ENCODE peak calls at places on chromosomes 5 and 9, in eight cellular contexts. One of them, this sample, is unnamed.

GRCh38 chr5:141843156-141843927 is 34.9 kb downstream of the PCDH1 start:
- DNase-seq in nephron progenitor cell: no peak
- DNase-seq in CD8-positive, alpha-beta T cell: no peak
- DNase-seq in glutamatergic neuron: no peak
- DNase-seq in H1: no peak
- DNase-seq in neural crest cell: no peak
- DNase-seq in transverse colon: no peak
- DNase-seq in Calu3: peak
- DNase-seq in this sample: peak

GRCh38 chr5:122019936-122020590 is 58.0 kb downstream of the LOX start:
- DNase-seq in nephron progenitor cell: no peak
- DNase-seq in CD8-positive, alpha-beta T cell: no peak
- DNase-seq in glutamatergic neuron: no peak
- DNase-seq in H1: no peak
- DNase-seq in neural crest cell: no peak
- DNase-seq in transverse colon: no peak
- DNase-seq in Calu3: no peak
- DNase-seq in this sample: no peak

GRCh38 chr9:135704366-135704947 is 2.5 kb downstream of the KCNT1 start:
- DNase-seq in nephron progenitor cell: no peak
- DNase-seq in CD8-positive, alpha-beta T cell: no peak
- DNase-seq in glutamatergic neuron: no peak
- DNase-seq in H1: no peak
- DNase-seq in neural crest cell: no peak
- DNase-seq in transverse colon: no peak
- DNase-seq in Calu3: no peak
- DNase-seq in this sample: no peak

GRCh38 chr9:126558051-126558665 is 55.6 kb upstream of the LMX1B start:
- DNase-seq in nephron progenitor cell: peak
- DNase-seq in CD8-positive, alpha-beta T cell: peak
- DNase-seq in glutamatergic neuron: peak
- DNase-seq in H1: peak
- DNase-seq in neural crest cell: peak
- DNase-seq in transverse colon: peak
- DNase-seq in Calu3: peak
- DNase-seq in this sample: peak

GRCh38 chr9:4923580-4924544 is 61.2 kb upstream of the JAK2 start:
- DNase-seq in nephron progenitor cell: no peak
- DNase-seq in CD8-positive, alpha-beta T cell: no peak
- DNase-seq in glutamatergic neuron: no peak
- DNase-seq in H1: no peak
- DNase-seq in neural crest cell: no peak
- DNase-seq in transverse colon: no peak
- DNase-seq in Calu3: peak
- DNase-seq in this sample: peak

GRCh38 chr9:2662496-2662895 is 40.9 kb downstream of the VLDLR start:
- DNase-seq in nephron progenitor cell: no peak
- DNase-seq in CD8-positive, alpha-beta T cell: no peak
- DNase-seq in glutamatergic neuron: no peak
- DNase-seq in H1: no peak
- DNase-seq in neural crest cell: no peak
- DNase-seq in transverse colon: no peak
- DNase-seq in Calu3: peak
- DNase-seq in this sample: peak

GRCh38 chr9:18238752-18239151 is 235.2 kb upstream of the ADAMTSL1 start:
- DNase-seq in nephron progenitor cell: no peak
- DNase-seq in CD8-positive, alpha-beta T cell: no peak
- DNase-seq in glutamatergic neuron: no peak
- DNase-seq in H1: no peak
- DNase-seq in neural crest cell: no peak
- DNase-seq in transverse colon: no peak
- DNase-seq in Calu3: no peak
- DNase-seq in this sample: peak

GRCh38 chr5:34534237-34535108 is 121.7 kb upstream of the RAI14 start:
- DNase-seq in nephron progenitor cell: no peak
- DNase-seq in CD8-positive, alpha-beta T cell: no peak
- DNase-seq in glutamatergic neuron: no peak
- DNase-seq in H1: no peak
- DNase-seq in neural crest cell: no peak
- DNase-seq in transverse colon: no peak
- DNase-seq in Calu3: no peak
- DNase-seq in this sample: no peak

GRCh38 chr9:92727716-92728700 is 36.6 kb downstream of the BICD2 start:
- DNase-seq in nephron progenitor cell: no peak
- DNase-seq in CD8-positive, alpha-beta T cell: no peak
- DNase-seq in glutamatergic neuron: no peak
- DNase-seq in H1: no peak
- DNase-seq in neural crest cell: no peak
- DNase-seq in transverse colon: no peak
- DNase-seq in Calu3: no peak
- DNase-seq in this sample: no peak

GRCh38 chr5:122842016-122842580 is 3.3 kb upstream of the SNX24 start:
- DNase-seq in nephron progenitor cell: no peak
- DNase-seq in CD8-positive, alpha-beta T cell: no peak
- DNase-seq in glutamatergic neuron: no peak
- DNase-seq in H1: no peak
- DNase-seq in neural crest cell: no peak
- DNase-seq in transverse colon: no peak
- DNase-seq in Calu3: no peak
- DNase-seq in this sample: no peak

GRCh38 chr5:109692011-109692410 is 2.3 kb downstream of the MAN2A1 start:
- DNase-seq in nephron progenitor cell: no peak
- DNase-seq in CD8-positive, alpha-beta T cell: no peak
- DNase-seq in glutamatergic neuron: no peak
- DNase-seq in H1: no peak
- DNase-seq in neural crest cell: no peak
- DNase-seq in transverse colon: no peak
- DNase-seq in Calu3: no peak
- DNase-seq in this sample: peak

GRCh38 chr5:109688999-109689739 is 558 bp upstream of the MAN2A1 start:
- DNase-seq in nephron progenitor cell: peak
- DNase-seq in CD8-positive, alpha-beta T cell: peak
- DNase-seq in glutamatergic neuron: peak
- DNase-seq in H1: peak
- DNase-seq in neural crest cell: no peak
- DNase-seq in transverse colon: peak
- DNase-seq in Calu3: peak
- DNase-seq in this sample: peak

GRCh38 chr5:109691248-109691574 is 1.5 kb downstream of the MAN2A1 start:
- DNase-seq in nephron progenitor cell: no peak
- DNase-seq in CD8-positive, alpha-beta T cell: no peak
- DNase-seq in glutamatergic neuron: no peak
- DNase-seq in H1: no peak
- DNase-seq in neural crest cell: no peak
- DNase-seq in transverse colon: no peak
- DNase-seq in Calu3: no peak
- DNase-seq in this sample: no peak

GRCh38 chr5:109689740-109690455 is at the start of gene MAN2A1:
- DNase-seq in nephron progenitor cell: peak
- DNase-seq in CD8-positive, alpha-beta T cell: peak
- DNase-seq in glutamatergic neuron: peak
- DNase-seq in H1: no peak
- DNase-seq in neural crest cell: peak
- DNase-seq in transverse colon: peak
- DNase-seq in Calu3: peak
- DNase-seq in this sample: peak

GRCh38 chr5:109690456-109691247 is 925 bp downstream of the MAN2A1 start:
- DNase-seq in nephron progenitor cell: peak
- DNase-seq in CD8-positive, alpha-beta T cell: peak
- DNase-seq in glutamatergic neuron: peak
- DNase-seq in H1: no peak
- DNase-seq in neural crest cell: peak
- DNase-seq in transverse colon: peak
- DNase-seq in Calu3: peak
- DNase-seq in this sample: peak
- TF ChIP-seq CTCF in nephron progenitor cell: peak
- TF ChIP-seq CTCF in CD8-positive, alpha-beta T cell: no peak
- TF ChIP-seq CTCF in glutamatergic neuron: no peak
- TF ChIP-seq CTCF in H1: peak
- TF ChIP-seq CTCF in neural crest cell: peak
- TF ChIP-seq CTCF in transverse colon: peak
- TF ChIP-seq CTCF in Calu3: peak
- TF ChIP-seq CTCF in this sample: peak

GRCh38 chr9:15421532-15421931 is 1.1 kb upstream of the SNAPC3 start:
- DNase-seq in nephron progenitor cell: no peak
- DNase-seq in CD8-positive, alpha-beta T cell: no peak
- DNase-seq in glutamatergic neuron: no peak
- DNase-seq in H1: no peak
- DNase-seq in neural crest cell: no peak
- DNase-seq in transverse colon: peak
- DNase-seq in Calu3: no peak
- DNase-seq in this sample: no peak

GRCh38 chr9:15426019-15426418 is 3.3 kb downstream of the SNAPC3 start:
- DNase-seq in nephron progenitor cell: no peak
- DNase-seq in CD8-positive, alpha-beta T cell: no peak
- DNase-seq in glutamatergic neuron: no peak
- DNase-seq in H1: no peak
- DNase-seq in neural crest cell: no peak
- DNase-seq in transverse colon: no peak
- DNase-seq in Calu3: no peak
- DNase-seq in this sample: no peak

GRCh38 chr9:15420796-15421195 is 1.9 kb upstream of the SNAPC3 start:
- DNase-seq in nephron progenitor cell: no peak
- DNase-seq in CD8-positive, alpha-beta T cell: no peak
- DNase-seq in glutamatergic neuron: no peak
- DNase-seq in H1: no peak
- DNase-seq in neural crest cell: no peak
- DNase-seq in transverse colon: no peak
- DNase-seq in Calu3: no peak
- DNase-seq in this sample: no peak

GRCh38 chr9:15422355-15423327 is at the start of gene SNAPC3:
- DNase-seq in nephron progenitor cell: peak
- DNase-seq in CD8-positive, alpha-beta T cell: peak
- DNase-seq in glutamatergic neuron: peak
- DNase-seq in H1: peak
- DNase-seq in neural crest cell: peak
- DNase-seq in transverse colon: peak
- DNase-seq in Calu3: peak
- DNase-seq in this sample: peak

DNA sequence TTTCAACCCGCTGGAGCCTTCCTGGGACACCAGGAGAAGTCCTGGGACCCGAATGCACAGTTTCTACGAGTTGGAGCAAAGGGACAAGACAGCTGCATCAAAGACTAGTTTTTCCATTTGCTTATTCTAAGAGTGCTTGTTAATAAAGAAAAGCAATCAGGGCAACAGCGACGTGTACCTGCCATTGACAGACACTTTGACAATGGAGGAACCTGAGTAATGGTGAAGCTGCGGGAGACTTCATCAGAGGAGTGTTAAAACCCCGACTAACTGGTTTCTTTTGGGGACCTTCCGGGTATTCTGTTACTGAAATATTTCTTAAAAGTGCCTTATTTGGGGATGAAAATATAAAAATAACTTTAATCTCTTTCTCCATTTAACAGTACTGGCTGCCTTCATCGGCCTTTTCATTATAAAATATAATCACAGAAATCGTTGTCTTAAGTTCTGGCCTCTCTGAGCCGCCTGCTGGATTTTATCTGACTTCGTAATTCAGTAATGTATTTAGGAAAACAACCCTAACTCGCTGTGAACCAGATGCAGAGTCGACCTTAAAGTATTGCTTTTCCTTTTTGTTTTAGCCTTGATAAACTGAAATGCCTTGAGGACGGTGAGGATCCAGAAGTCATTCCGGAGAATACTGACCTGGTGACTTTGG is 781 bp downstream of the SNAPC3 start:
- DNase-seq in nephron progenitor cell: no peak
- DNase-seq in CD8-positive, alpha-beta T cell: no peak
- DNase-seq in glutamatergic neuron: no peak
- DNase-seq in H1: no peak
- DNase-seq in neural crest cell: no peak
- DNase-seq in transverse colon: no peak
- DNase-seq in Calu3: no peak
- DNase-seq in this sample: peak
- TF ChIP-seq CTCF in nephron progenitor cell: no peak
- TF ChIP-seq CTCF in CD8-positive, alpha-beta T cell: peak
- TF ChIP-seq CTCF in glutamatergic neuron: no peak
- TF ChIP-seq CTCF in H1: no peak
- TF ChIP-seq CTCF in neural crest cell: no peak
- TF ChIP-seq CTCF in transverse colon: peak
- TF ChIP-seq CTCF in Calu3: no peak
- TF ChIP-seq CTCF in this sample: peak

GRCh38 chr5:148687427-148687826 is 33.1 kb upstream of the HTR4 start:
- DNase-seq in nephron progenitor cell: peak
- DNase-seq in CD8-positive, alpha-beta T cell: no peak
- DNase-seq in glutamatergic neuron: peak
- DNase-seq in H1: peak
- DNase-seq in neural crest cell: no peak
- DNase-seq in transverse colon: no peak
- DNase-seq in Calu3: peak
- DNase-seq in this sample: peak
- TF ChIP-seq CTCF in nephron progenitor cell: peak
- TF ChIP-seq CTCF in CD8-positive, alpha-beta T cell: no peak
- TF ChIP-seq CTCF in glutamatergic neuron: peak
- TF ChIP-seq CTCF in H1: peak
- TF ChIP-seq CTCF in neural crest cell: peak
- TF ChIP-seq CTCF in transverse colon: peak
- TF ChIP-seq CTCF in Calu3: peak
- TF ChIP-seq CTCF in this sample: peak

GRCh38 chr5:151755383-151755782 is 3.0 kb downstream of the ATOX1 start:
- DNase-seq in nephron progenitor cell: no peak
- DNase-seq in CD8-positive, alpha-beta T cell: no peak
- DNase-seq in glutamatergic neuron: no peak
- DNase-seq in H1: no peak
- DNase-seq in neural crest cell: no peak
- DNase-seq in transverse colon: no peak
- DNase-seq in Calu3: no peak
- DNase-seq in this sample: no peak
- TF ChIP-seq CTCF in nephron progenitor cell: no peak
- TF ChIP-seq CTCF in CD8-positive, alpha-beta T cell: no peak
- TF ChIP-seq CTCF in glutamatergic neuron: no peak
- TF ChIP-seq CTCF in H1: no peak
- TF ChIP-seq CTCF in neural crest cell: no peak
- TF ChIP-seq CTCF in transverse colon: no peak
- TF ChIP-seq CTCF in Calu3: no peak
- TF ChIP-seq CTCF in this sample: no peak

This sample was measured in MCF 10A.